ENCODE peak calls at places on chromosomes 5 and 9, in eight cellular contexts. F is head of caudate nucleus; O is activated CD4-positive, alpha-beta T cell treated with anti-CD3 and anti-CD28 coated beads, Interleukin-2, amount 50 U/mL, for 48 hours; U is fibroblast of lung; Q is heart left ventricle; Z is GDM1; A is effector CD8-positive, alpha-beta T cell; T is amygdala. Y is an unnamed sample.

GRCh38 chr9:81861644-81862043 is 66.6 kb upstream of the SPATA31D4 start:
- DNase-seq in T (no peak), F (no peak), A (no peak), O (no peak), U (peak; percentile 40), Z (no peak), Q (no peak), Y (no peak)

GRCh38 chr9:5665059-5665458 is 36.2 kb downstream of the RIC1 start:
- DNase-seq in Z (no peak), Q (no peak), O (no peak), F (no peak), A (no peak), U (no peak), T (no peak), Y (no peak)

GRCh38 chr5:10856646-10857332 is 95.8 kb upstream of the DAP start:
- DNase-seq in U (peak; percentile 51), F (peak; percentile 83), A (no peak), Z (peak; percentile 25), Q (peak; percentile 40), O (peak; percentile 28), T (peak; percentile 12), Y (no peak)

GRCh38 chr9:87763286-87763685 is 37.4 kb downstream of the CTSL start:
- DNase-seq in T (no peak), Q (no peak), F (no peak), O (no peak), A (no peak), Z (no peak), U (no peak), Y (no peak)

GRCh38 chr5:54469655-54470054 is 14.2 kb downstream of the HSPB3 start:
- DNase-seq in O (no peak), T (no peak), A (no peak), F (no peak), U (peak; percentile 16), Z (no peak), Q (no peak), Y (peak; percentile 20)

GRCh38 chr5:127452626-127453025 is 64.8 kb upstream of the PRRC1 start:
- DNase-seq in F (no peak), U (no peak), A (no peak), Z (no peak), T (no peak), Q (no peak), O (no peak), Y (no peak)

GRCh38 chr5:65262094-65262493 is 219.6 kb downstream of the ADAMTS6 start:
- DNase-seq in Q (peak; percentile 11), Z (no peak), T (no peak), F (no peak), U (no peak), A (no peak), O (no peak), Y (no peak)

GRCh38 chr9:504921-505821 is 290.5 kb downstream of the DOCK8 start:
- DNase-seq in A (no peak), Z (no peak), T (peak; percentile 10), U (no peak), F (peak; percentile 38), O (peak; percentile 27), Q (peak; percentile 27), Y (peak; percentile 20)

GRCh38 chr5:9919306-9920030 is 289.3 kb upstream of the TAS2R1 start:
- DNase-seq in T (no peak), A (no peak), F (no peak), U (no peak), Z (no peak), O (no peak), Q (no peak), Y (no peak)

GRCh38 chr5:127673401-127673800 is 24.5 kb downstream of the CTXN3 start:
- DNase-seq in A (no peak), Q (no peak), O (no peak), T (no peak), F (no peak), U (no peak), Z (no peak), Y (no peak)

GRCh38 chr5:93995126-93995621 is 253.8 kb upstream of the POU5F2 start:
- DNase-seq in O (no peak), Z (no peak), T (no peak), Q (no peak), A (no peak), U (peak; percentile 40), F (no peak), Y (no peak)

GRCh38 chr9:15485836-15486678 is 24.7 kb downstream of the PSIP1 start:
- DNase-seq in Q (no peak), A (no peak), F (no peak), O (no peak), T (no peak), U (peak; percentile 45), Z (no peak), Y (no peak)

GRCh38 chr5:52896524-52897237 is 92.5 kb upstream of the ITGA2 start:
- DNase-seq in F (no peak), Z (no peak), O (no peak), A (no peak), Q (no peak), T (no peak), U (no peak), Y (no peak)

GRCh38 chr9:94980947-94981632 is 254.6 kb downstream of the AOPEP start:
- DNase-seq in A (no peak), Z (no peak), F (no peak), Q (no peak), U (no peak), O (no peak), T (no peak), Y (no peak)

GRCh38 chr5:115100556-115100955 is 69.2 kb downstream of the TRIM36 start:
- DNase-seq in U (peak; percentile 21), A (no peak), T (no peak), Z (no peak), F (no peak), Q (no peak), O (no peak), Y (no peak)

GRCh38 chr9:77541055-77541454 is 107.1 kb downstream of the GNA14 start:
- DNase-seq in O (no peak), Q (no peak), A (no peak), F (no peak), T (no peak), Z (no peak), U (no peak), Y (no peak)

GRCh38 chr9:98536542-98537173 is 172.1 kb downstream of the GABBR2 start:
- DNase-seq in A (no peak), T (no peak), U (no peak), F (no peak), Q (no peak), O (peak; percentile 47), Z (no peak), Y (peak; percentile 39)

GRCh38 chr5:435156-435790 is 7.7 kb upstream of the EXOC3 start:
- DNase-seq in T (no peak), A (no peak), U (no peak), F (peak; percentile 11), O (no peak), Z (no peak), Q (no peak), Y (no peak)

GRCh38 chr5:110880413-110880812 is 141.6 kb downstream of the SLC25A46 start:
- DNase-seq in T (no peak), O (no peak), F (no peak), Z (no peak), Q (peak; percentile 10), A (no peak), U (peak; percentile 99), Y (no peak)

Y was measured in GM12891.